ENCODE peak calls at places on chromosomes 7 and 10, in seven cellular contexts. U, L, C, Q, R, F and S are unnamed samples.

GRCh38 chr10:18158698-18159342 is 18.6 kb downstream of the CACNB2 start:
- DNase-seq in F (no peak), L (peak; percentile 37), R (no peak), Q (no peak), C (no peak), U (no peak), S (no peak)

GRCh38 chr10:61594430-61594829 is 68.3 kb upstream of the CABCOCO1 start:
- DNase-seq in F (no peak), L (no peak), Q (no peak), U (no peak), R (no peak), C (peak; percentile 19), S (no peak)

GRCh38 chr10:50624866-50625491 is 1.2 kb upstream of the SGMS1 start:
- DNase-seq in Q (peak; percentile 81), U (peak; percentile 74), R (no peak), L (peak; percentile 64), C (peak; percentile 93), F (peak; percentile 81), S (peak; percentile 76)

GRCh38 chr7:20408467-20408826 is 77.7 kb downstream of the ITGB8 start:
- DNase-seq in Q (no peak), C (no peak), R (no peak), F (peak; percentile 28), U (no peak), L (peak; percentile 19), S (peak; percentile 84)

GRCh38 chr10:86343761-86344160 is 22.8 kb downstream of the GRID1 start:
- DNase-seq in F (no peak), C (no peak), R (no peak), L (no peak), U (no peak), Q (no peak), S (no peak)

GRCh38 chr10:82813856-82814255 is 938.9 kb downstream of the NRG3 start:
- DNase-seq in U (no peak), C (peak; percentile 27), Q (no peak), L (no peak), F (peak; percentile 40), R (no peak), S (no peak)

GRCh38 chr7:2201128-2201527 is 31.6 kb downstream of the MAD1L1 start:
- DNase-seq in C (no peak), Q (no peak), R (no peak), U (no peak), L (no peak), F (no peak), S (no peak)

GRCh38 chr7:30276203-30276900 is 8.0 kb upstream of the ZNRF2 start:
- DNase-seq in Q (peak; percentile 65), U (peak; percentile 39), C (peak; percentile 81), R (peak; percentile 63), F (peak; percentile 60), L (peak; percentile 62), S (peak; percentile 55)

GRCh38 chr10:126061526-126061925 is 165.2 kb downstream of the FANK1 start:
- DNase-seq in L (no peak), Q (no peak), C (no peak), F (no peak), U (no peak), R (no peak), S (no peak)

GRCh38 chr7:105355701-105356100 is 33.0 kb downstream of the SRPK2 start:
- DNase-seq in R (no peak), Q (no peak), L (no peak), F (no peak), U (no peak), C (no peak), S (no peak)

GRCh38 chr7:75617634-75618234 is 121.0 kb downstream of the HIP1 start:
- DNase-seq in Q (no peak), U (no peak), L (no peak), C (no peak), R (no peak), F (peak; percentile 82), S (peak; percentile 54)

GRCh38 chr7:75614390-75614789 is 122.3 kb downstream of the SPDYE5 start:
- DNase-seq in L (no peak), U (no peak), C (no peak), R (no peak), F (no peak), Q (no peak), S (no peak)

GRCh38 chr7:75611557-75612178 is 119.5 kb downstream of the SPDYE5 start:
- DNase-seq in C (peak; percentile 74), R (peak; percentile 68), F (no peak), Q (peak; percentile 83), L (no peak), U (peak; percentile 8), S (no peak)

GRCh38 chr7:75616421-75617167 is 122.1 kb downstream of the HIP1 start:
- DNase-seq in L (no peak), C (no peak), U (no peak), R (no peak), F (no peak), Q (no peak), S (no peak)

DNA sequence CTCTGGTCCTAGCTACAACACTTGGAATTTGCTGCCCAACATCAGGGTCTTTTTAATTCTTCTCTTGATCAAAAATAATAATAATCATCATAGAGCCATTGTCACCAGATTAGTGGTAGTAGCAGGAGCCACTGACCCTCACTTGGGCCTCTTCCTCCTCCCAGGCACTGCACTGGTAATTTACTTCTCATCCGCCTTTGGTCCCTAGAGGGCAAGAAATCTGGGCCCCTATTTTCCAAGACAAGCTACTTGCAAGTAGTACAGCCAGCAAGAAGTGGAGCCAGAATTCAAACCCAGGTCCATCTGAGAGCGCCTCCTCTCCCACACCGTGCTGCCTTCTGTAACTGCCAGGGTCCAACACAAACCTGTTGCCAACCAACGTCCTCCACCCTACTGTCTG is 121.2 kb downstream of the SPDYE5 start:
- DNase-seq in Q (no peak), L (no peak), U (no peak), R (no peak), F (no peak), C (no peak), S (no peak)
- H4K8ac ChIP-seq in Q (no peak overlapping the region), L (no peak overlapping the region), U (no peak overlapping the region), R (peak overlapping the region; percentile 54), F (no peak overlapping the region), C (no peak overlapping the region), S (no peak overlapping the region)

GRCh38 chr10:47388879-47389278 is 4.8 kb upstream of the ZNF488 start:
- DNase-seq in U (no peak), Q (peak; percentile 10), L (no peak), R (no peak), C (no peak), F (no peak), S (no peak)
- H4K8ac ChIP-seq in U (no peak overlapping the region), Q (no peak overlapping the region), L (no peak overlapping the region), R (peak overlapping the region; percentile 51), C (no peak overlapping the region), F (no peak overlapping the region), S (no peak overlapping the region)

GRCh38 chr7:51340936-51341335 is 24.3 kb upstream of the COBL start:
- DNase-seq in R (no peak), F (no peak), Q (peak; percentile 10), U (no peak), C (no peak), L (no peak), S (peak; percentile 68)
- H4K8ac ChIP-seq in R (no peak overlapping the region), F (no peak overlapping the region), Q (no peak overlapping the region), U (no peak overlapping the region), C (no peak overlapping the region), L (no peak overlapping the region), S (no peak overlapping the region)

DNA sequence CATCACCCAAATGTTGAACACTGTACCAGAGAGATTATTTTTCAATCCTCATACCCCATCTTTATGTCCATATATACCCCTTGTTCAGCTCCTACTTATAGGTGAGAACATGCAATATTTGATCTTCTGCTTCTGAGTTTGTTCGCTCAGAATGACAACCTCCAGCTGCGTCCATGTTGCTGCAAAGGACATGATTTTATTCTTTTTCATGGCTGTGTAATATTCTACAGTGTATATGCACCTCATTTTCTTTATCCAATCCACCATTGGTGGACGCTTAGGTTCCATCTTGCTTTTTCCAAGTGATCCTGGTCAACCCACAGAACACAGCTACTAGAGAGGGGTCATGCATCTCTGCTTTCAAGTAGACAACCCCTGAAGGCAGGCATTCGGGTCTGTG is 99.5 kb downstream of the MYL10 start:
- DNase-seq in L (no peak), Q (no peak), C (no peak), R (no peak), F (no peak), U (no peak), S (no peak)
- H4K8ac ChIP-seq in L (no peak overlapping the region), Q (no peak overlapping the region), C (no peak overlapping the region), R (no peak overlapping the region), F (no peak overlapping the region), U (no peak overlapping the region), S (no peak overlapping the region)

GRCh38 chr10:25231751-25232150 is 57.0 kb downstream of the GPR158 start:
- DNase-seq in Q (no peak), R (no peak), C (no peak), F (no peak), U (no peak), L (no peak), S (no peak)

GRCh38 chr10:25222085-25222660 is 47.4 kb downstream of the GPR158 start:
- DNase-seq in Q (no peak), F (no peak), R (no peak), L (no peak), C (no peak), U (no peak), S (no peak)

GRCh38 chr10:25232229-25232628 is 57.4 kb downstream of the GPR158 start:
- DNase-seq in C (no peak), F (no peak), L (no peak), U (no peak), R (no peak), Q (no peak), S (no peak)

GRCh38 chr10:25226775-25227682 is 52.2 kb downstream of the GPR158 start:
- DNase-seq in Q (peak; percentile 43), F (peak; percentile 43), U (peak; percentile 24), R (no peak), L (peak; percentile 22), C (peak; percentile 72), S (peak; percentile 41)
- H4K8ac ChIP-seq in Q (no peak overlapping the region), F (no peak overlapping the region), U (no peak overlapping the region), R (no peak overlapping the region), L (no peak overlapping the region), C (no peak overlapping the region), S (no peak overlapping the region)